ENCODE peak calls at places on chromosomes 11 and 22, in six cellular contexts. E is H9; M is transverse colon; W is fibroblast of lung; L is CD4-positive, alpha-beta memory T cell; P is CD8-positive, alpha-beta T cell. U is an unnamed sample. For H3K9me3, the result is how much of the 10 kb centered on the place peaks cover.

GRCh38 chr11:91639359-91639758 is 585.3 kb upstream of the FAT3 start:
- DNase-seq in W (no peak), L (no peak), P (no peak), M (no peak), E (no peak), U (no peak)

GRCh38 chr11:93740802-93741093 is 547 bp downstream of the TAF1D start:
- DNase-seq in E (no peak), W (peak), P (peak), L (peak), M (peak), U (peak)

GRCh38 chr11:109845437-109845836 is 247.8 kb upstream of the ZC3H12C start:
- DNase-seq in L (no peak), E (no peak), W (no peak), P (no peak), M (no peak), U (no peak)

GRCh38 chr11:39149214-39149613 is 2310.2 kb downstream of the LRRC4C start:
- DNase-seq in L (no peak), M (no peak), W (no peak), E (no peak), P (no peak), U (no peak)

GRCh38 chr11:45053736-45054446 is 92.5 kb upstream of the PRDM11 start:
- DNase-seq in E (no peak), P (no peak), L (no peak), W (no peak), M (no peak), U (no peak)

GRCh38 chr22:24580276-24580675 is 12.6 kb downstream of the LRRC75B start:
- DNase-seq in L (no peak), E (no peak), W (peak), P (no peak), M (no peak), U (no peak)

GRCh38 chr11:26847459-26847858 is 125.6 kb upstream of the SLC5A12 start:
- DNase-seq in E (no peak), M (no peak), L (no peak), W (no peak), P (no peak), U (no peak)

GRCh38 chr11:121453589-121454299 is 977 bp upstream of the SORL1-AS1 start:
- DNase-seq in E (no peak), L (no peak), M (no peak), W (no peak), P (no peak), U (no peak)

DNA sequence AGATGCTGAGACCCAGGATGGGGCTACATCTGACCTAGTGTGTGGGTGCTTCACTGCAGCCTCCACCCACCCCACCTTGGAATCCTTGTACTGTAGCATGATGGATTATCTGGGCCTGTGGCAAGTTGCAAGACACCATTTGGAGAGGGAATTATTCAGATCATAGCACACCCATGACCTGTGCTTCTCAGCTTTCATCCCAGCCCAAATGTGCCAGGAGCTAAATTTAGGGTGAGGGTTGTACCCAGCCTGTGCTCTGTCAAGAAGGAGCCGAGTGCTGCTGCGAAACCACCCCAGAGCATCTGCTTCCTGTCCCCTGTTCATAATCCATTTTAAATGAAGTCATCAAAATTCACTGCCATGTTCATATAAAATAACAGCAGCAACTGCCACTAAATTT is 394.5 kb downstream of the SHANK2 start:
- DNase-seq in W (no peak), P (no peak), M (no peak), L (no peak), E (no peak), U (no peak)
- H3K9me3 ChIP-seq in W (under half), P (under half), M (under half), L (under half), E (under half), U (under half)

GRCh38 chr11:12606597-12606996 is 67.6 kb upstream of the TEAD1 start:
- DNase-seq in P (no peak), M (no peak), L (no peak), W (peak), E (no peak), U (no peak)

GRCh38 chr11:12604557-12605105 is 69.6 kb upstream of the TEAD1 start:
- DNase-seq in L (no peak), W (peak), P (no peak), E (no peak), M (no peak), U (no peak)

GRCh38 chr11:12600829-12601228 is 73.4 kb upstream of the TEAD1 start:
- DNase-seq in M (no peak), L (no peak), E (no peak), W (no peak), P (no peak), U (no peak)

GRCh38 chr11:12602421-12602820 is 71.8 kb upstream of the TEAD1 start:
- DNase-seq in P (no peak), W (peak), L (no peak), E (no peak), M (no peak), U (no peak)

DNA sequence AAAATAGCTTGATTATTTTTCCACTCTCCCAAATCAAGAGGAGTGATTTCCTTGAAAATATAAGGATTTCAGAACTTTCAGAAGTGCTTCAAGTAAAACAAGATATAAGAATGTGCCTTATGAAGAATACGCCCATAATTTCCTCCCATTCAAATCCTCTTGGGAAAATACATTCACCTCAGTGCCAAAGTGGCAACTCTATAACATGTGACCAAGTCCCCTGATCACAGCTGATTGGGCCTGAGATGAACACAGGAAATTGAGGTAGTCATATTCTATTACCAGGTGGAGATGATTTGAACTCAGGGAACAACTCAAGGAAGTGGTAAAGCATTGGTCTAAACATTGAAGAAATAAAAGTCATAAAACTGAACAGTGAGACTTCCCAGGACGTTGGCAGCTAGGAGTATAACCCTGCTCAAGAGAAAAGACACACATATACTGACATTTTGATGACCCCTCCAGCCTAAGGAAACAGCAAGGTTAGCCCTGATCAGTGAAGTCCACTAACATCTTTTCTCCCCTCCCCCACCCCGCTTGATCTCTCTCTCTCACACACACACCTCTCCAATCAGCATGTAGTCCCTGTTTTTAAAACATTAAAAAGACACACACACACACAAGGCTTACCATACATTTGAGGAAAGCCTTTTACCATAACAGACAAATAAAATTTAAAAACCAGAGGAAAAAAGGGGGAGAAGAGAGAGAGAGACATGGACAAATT is 70.7 kb upstream of the TEAD1 start:
- DNase-seq in P (no peak), E (no peak), L (no peak), M (no peak), W (no peak), U (no peak)
- H3K9me3 ChIP-seq in P (under half), E (under half), L (under half), M (under half), W (under half), U (under half)

GRCh38 chr22:48900626-48901025 is 927.0 kb downstream of the BRD1 start:
- DNase-seq in W (no peak), M (no peak), E (no peak), L (no peak), P (no peak), U (no peak)
- H3K9me3 ChIP-seq in W (under half), M (under half), E (under half), L (under half), P (under half), U (under half)

GRCh38 chr22:47259049-47259448 is 496.6 kb downstream of the TBC1D22A start:
- DNase-seq in L (no peak), W (no peak), E (no peak), M (no peak), P (no peak), U (no peak)
- H3K9me3 ChIP-seq in L (under half), W (under half), E (half or more), M (under half), P (under half), U (under half)

DNA sequence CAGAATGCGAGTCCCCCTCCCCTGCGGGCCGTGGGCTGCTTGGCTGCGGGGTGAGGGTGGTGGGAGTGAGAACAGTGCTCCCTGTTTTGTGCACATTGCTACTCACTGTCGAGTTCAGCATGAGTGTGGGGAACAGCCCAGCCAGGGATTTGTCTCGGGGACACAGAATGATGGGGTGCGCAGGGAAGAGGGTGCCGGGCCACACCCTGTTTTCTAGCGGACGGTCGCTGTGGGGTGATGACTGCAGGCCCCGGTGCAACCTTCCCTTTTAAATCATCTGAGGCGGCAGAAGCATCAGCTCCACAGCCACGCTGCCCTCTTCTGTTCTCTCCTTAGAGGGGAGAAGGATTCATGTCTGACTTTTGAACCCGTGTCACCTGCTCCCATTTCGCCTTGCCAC is 1051.2 kb downstream of the TBC1D22A start:
- DNase-seq in E (no peak), M (no peak), P (no peak), W (no peak), L (no peak), U (no peak)
- H3K9me3 ChIP-seq in E (under half), M (under half), P (under half), W (under half), L (under half), U (under half)

GRCh38 chr11:134377876-134378275 is 34.2 kb downstream of the B3GAT1 start:
- DNase-seq in P (no peak), E (no peak), W (no peak), L (no peak), M (no peak), U (no peak)
- H3K9me3 ChIP-seq in P (under half), E (under half), W (under half), L (under half), M (under half), U (under half)

DNA sequence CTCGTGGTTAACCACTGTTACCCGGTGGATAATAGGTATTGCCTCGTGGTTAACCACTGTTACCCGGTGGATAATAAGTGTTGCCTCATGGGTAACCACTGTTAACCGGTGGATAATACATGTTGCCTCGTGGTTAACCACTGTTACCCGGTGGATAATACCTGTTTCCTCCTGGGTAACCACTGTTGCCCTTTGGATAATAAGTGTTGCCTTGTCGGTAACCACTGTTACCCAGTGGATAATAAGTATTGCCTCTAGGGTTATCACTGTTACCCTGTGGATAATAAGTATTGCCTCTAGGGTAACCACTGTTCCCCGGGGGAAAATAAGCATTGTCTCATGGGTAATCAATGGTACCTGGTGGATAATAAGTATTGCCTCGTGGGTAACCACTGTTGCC is 15.0 kb upstream of the NXPE4 start:
- DNase-seq in E (no peak), L (no peak), M (no peak), W (no peak), P (no peak), U (no peak)
- H3K9me3 ChIP-seq in E (under half), L (under half), M (under half), W (under half), P (under half), U (under half)

DNA sequence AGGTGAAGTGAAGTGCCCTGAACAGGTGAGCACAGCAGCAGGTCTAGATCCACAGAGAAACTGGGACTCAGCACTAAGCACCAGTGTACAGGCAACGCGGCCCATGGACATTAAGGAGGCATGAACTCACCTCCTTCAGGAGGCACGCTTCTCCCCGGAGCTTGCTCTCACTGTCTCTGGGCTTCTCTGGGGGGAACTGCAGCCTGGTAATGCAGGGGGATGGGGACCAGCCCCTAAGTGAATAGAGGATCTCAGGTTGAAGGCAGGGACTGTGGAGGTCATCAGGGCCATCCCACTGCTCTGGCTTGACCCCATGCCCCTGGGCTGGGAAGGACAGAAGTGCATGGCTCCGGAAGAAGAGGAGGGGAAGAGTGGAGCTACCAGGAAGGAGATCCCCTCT is 495.6 kb upstream of the B3GAT1 start:
- DNase-seq in L (no peak), P (no peak), M (no peak), E (no peak), W (no peak), U (no peak)
- H3K9me3 ChIP-seq in L (under half), P (under half), M (under half), E (under half), W (under half), U (under half)

U was measured in T-helper 17 cell.